ENCODE peak calls at places on chromosome 19, in nine cellular contexts. One of them, this sample, is unnamed.

GRCh38 chr19:50414850-50415660 is 3.7 kb upstream of the SPIB start:
- DNase-seq in lower lobe of right lung: peak
- DNase-seq in A673: peak
- DNase-seq in AG04450: peak
- DNase-seq in dorsolateral prefrontal cortex: peak
- DNase-seq in mesendoderm: peak
- DNase-seq in cardiac fibroblast: peak
- DNase-seq in fibroblast of lung: peak
- DNase-seq in right atrium auricular region: peak
- DNase-seq in this sample: peak

GRCh38 chr19:39428309-39429112 is 7.2 kb downstream of the RPS16 start:
- DNase-seq in lower lobe of right lung: peak
- DNase-seq in A673: no peak
- DNase-seq in AG04450: peak
- DNase-seq in dorsolateral prefrontal cortex: no peak
- DNase-seq in mesendoderm: peak
- DNase-seq in cardiac fibroblast: peak
- DNase-seq in fibroblast of lung: peak
- DNase-seq in right atrium auricular region: no peak
- DNase-seq in this sample: no peak

GRCh38 chr19:12873891-12874745 is 7.1 kb downstream of the DNASE2 start:
- DNase-seq in lower lobe of right lung: no peak
- DNase-seq in A673: no peak
- DNase-seq in AG04450: no peak
- DNase-seq in dorsolateral prefrontal cortex: no peak
- DNase-seq in mesendoderm: no peak
- DNase-seq in cardiac fibroblast: no peak
- DNase-seq in fibroblast of lung: no peak
- DNase-seq in right atrium auricular region: no peak
- DNase-seq in this sample: no peak

GRCh38 chr19:30228113-30228725 is 144.0 kb upstream of the ZNF536 start:
- DNase-seq in lower lobe of right lung: no peak
- DNase-seq in A673: peak
- DNase-seq in AG04450: no peak
- DNase-seq in dorsolateral prefrontal cortex: no peak
- DNase-seq in mesendoderm: peak
- DNase-seq in cardiac fibroblast: no peak
- DNase-seq in fibroblast of lung: no peak
- DNase-seq in right atrium auricular region: no peak
- DNase-seq in this sample: no peak

GRCh38 chr19:4768934-4769777 is 22.4 kb upstream of the FEM1A start:
- DNase-seq in lower lobe of right lung: peak
- DNase-seq in A673: peak
- DNase-seq in AG04450: peak
- DNase-seq in dorsolateral prefrontal cortex: peak
- DNase-seq in mesendoderm: peak
- DNase-seq in cardiac fibroblast: peak
- DNase-seq in fibroblast of lung: peak
- DNase-seq in right atrium auricular region: peak
- DNase-seq in this sample: peak

GRCh38 chr19:45676851-45677263 is 8.8 kb downstream of the GIPR start:
- DNase-seq in lower lobe of right lung: peak
- DNase-seq in A673: no peak
- DNase-seq in AG04450: no peak
- DNase-seq in dorsolateral prefrontal cortex: no peak
- DNase-seq in mesendoderm: peak
- DNase-seq in cardiac fibroblast: no peak
- DNase-seq in fibroblast of lung: no peak
- DNase-seq in right atrium auricular region: no peak
- DNase-seq in this sample: no peak

GRCh38 chr19:40741527-40742390 is 8.5 kb downstream of the ACTMAP start:
- DNase-seq in lower lobe of right lung: no peak
- DNase-seq in A673: no peak
- DNase-seq in AG04450: no peak
- DNase-seq in dorsolateral prefrontal cortex: no peak
- DNase-seq in mesendoderm: peak
- DNase-seq in cardiac fibroblast: no peak
- DNase-seq in fibroblast of lung: no peak
- DNase-seq in right atrium auricular region: no peak
- DNase-seq in this sample: no peak

GRCh38 chr19:6739390-6739883 is at the start of gene TRIP10:
- DNase-seq in lower lobe of right lung: peak
- DNase-seq in A673: peak
- DNase-seq in AG04450: no peak
- DNase-seq in dorsolateral prefrontal cortex: peak
- DNase-seq in mesendoderm: peak
- DNase-seq in cardiac fibroblast: peak
- DNase-seq in fibroblast of lung: peak
- DNase-seq in right atrium auricular region: peak
- DNase-seq in this sample: peak

GRCh38 chr19:52297601-52298358 is 811 bp downstream of the ZNF480 start:
- DNase-seq in lower lobe of right lung: no peak
- DNase-seq in A673: peak
- DNase-seq in AG04450: no peak
- DNase-seq in dorsolateral prefrontal cortex: no peak
- DNase-seq in mesendoderm: no peak
- DNase-seq in cardiac fibroblast: no peak
- DNase-seq in fibroblast of lung: peak
- DNase-seq in right atrium auricular region: no peak
- DNase-seq in this sample: no peak

GRCh38 chr19:31350033-31350692 is 927 bp upstream of the TSHZ3 start:
- DNase-seq in lower lobe of right lung: no peak
- DNase-seq in A673: peak
- DNase-seq in AG04450: no peak
- DNase-seq in dorsolateral prefrontal cortex: no peak
- DNase-seq in mesendoderm: no peak
- DNase-seq in cardiac fibroblast: peak
- DNase-seq in fibroblast of lung: peak
- DNase-seq in right atrium auricular region: no peak
- DNase-seq in this sample: peak

GRCh38 chr19:7970716-7971448 is 27.4 kb upstream of the TIMM44 start:
- DNase-seq in lower lobe of right lung: peak
- DNase-seq in A673: peak
- DNase-seq in AG04450: no peak
- DNase-seq in dorsolateral prefrontal cortex: peak
- DNase-seq in mesendoderm: peak
- DNase-seq in cardiac fibroblast: peak
- DNase-seq in fibroblast of lung: peak
- DNase-seq in right atrium auricular region: no peak
- DNase-seq in this sample: peak

GRCh38 chr19:30512748-30513389 is 140.7 kb downstream of the ZNF536 start:
- DNase-seq in lower lobe of right lung: no peak
- DNase-seq in A673: peak
- DNase-seq in AG04450: no peak
- DNase-seq in dorsolateral prefrontal cortex: no peak
- DNase-seq in mesendoderm: no peak
- DNase-seq in cardiac fibroblast: no peak
- DNase-seq in fibroblast of lung: peak
- DNase-seq in right atrium auricular region: no peak
- DNase-seq in this sample: no peak

GRCh38 chr19:18230941-18231734 is 4.9 kb upstream of the PDE4C start:
- DNase-seq in lower lobe of right lung: no peak
- DNase-seq in A673: no peak
- DNase-seq in AG04450: no peak
- DNase-seq in dorsolateral prefrontal cortex: no peak
- DNase-seq in mesendoderm: no peak
- DNase-seq in cardiac fibroblast: no peak
- DNase-seq in fibroblast of lung: no peak
- DNase-seq in right atrium auricular region: no peak
- DNase-seq in this sample: no peak
- H3K4me3 ChIP-seq in lower lobe of right lung: no peak
- H3K4me3 ChIP-seq in A673: no peak
- H3K4me3 ChIP-seq in AG04450: no peak
- H3K4me3 ChIP-seq in dorsolateral prefrontal cortex: no peak
- H3K4me3 ChIP-seq in mesendoderm: no peak
- H3K4me3 ChIP-seq in cardiac fibroblast: no peak
- H3K4me3 ChIP-seq in fibroblast of lung: no peak
- H3K4me3 ChIP-seq in right atrium auricular region: no peak
- H3K4me3 ChIP-seq in this sample: no peak

GRCh38 chr19:33047422-33047821 is 17.3 kb downstream of the RHPN2 start:
- DNase-seq in lower lobe of right lung: peak
- DNase-seq in A673: no peak
- DNase-seq in AG04450: no peak
- DNase-seq in dorsolateral prefrontal cortex: no peak
- DNase-seq in mesendoderm: peak
- DNase-seq in cardiac fibroblast: no peak
- DNase-seq in fibroblast of lung: no peak
- DNase-seq in right atrium auricular region: no peak
- DNase-seq in this sample: peak
- H3K4me3 ChIP-seq in lower lobe of right lung: no peak
- H3K4me3 ChIP-seq in A673: no peak
- H3K4me3 ChIP-seq in AG04450: no peak
- H3K4me3 ChIP-seq in dorsolateral prefrontal cortex: no peak
- H3K4me3 ChIP-seq in mesendoderm: no peak
- H3K4me3 ChIP-seq in cardiac fibroblast: no peak
- H3K4me3 ChIP-seq in fibroblast of lung: no peak
- H3K4me3 ChIP-seq in right atrium auricular region: no peak
- H3K4me3 ChIP-seq in this sample: no peak

GRCh38 chr19:47487551-47488515 is 3.8 kb upstream of the KPTN start:
- DNase-seq in lower lobe of right lung: peak
- DNase-seq in A673: no peak
- DNase-seq in AG04450: no peak
- DNase-seq in dorsolateral prefrontal cortex: no peak
- DNase-seq in mesendoderm: no peak
- DNase-seq in cardiac fibroblast: no peak
- DNase-seq in fibroblast of lung: no peak
- DNase-seq in right atrium auricular region: no peak
- DNase-seq in this sample: no peak

GRCh38 chr19:47483800-47484690 is at the start of gene KPTN:
- DNase-seq in lower lobe of right lung: peak
- DNase-seq in A673: peak
- DNase-seq in AG04450: peak
- DNase-seq in dorsolateral prefrontal cortex: peak
- DNase-seq in mesendoderm: peak
- DNase-seq in cardiac fibroblast: peak
- DNase-seq in fibroblast of lung: peak
- DNase-seq in right atrium auricular region: peak
- DNase-seq in this sample: peak

GRCh38 chr19:47483200-47483599 is 819 bp downstream of the KPTN start:
- DNase-seq in lower lobe of right lung: no peak
- DNase-seq in A673: no peak
- DNase-seq in AG04450: no peak
- DNase-seq in dorsolateral prefrontal cortex: no peak
- DNase-seq in mesendoderm: no peak
- DNase-seq in cardiac fibroblast: no peak
- DNase-seq in fibroblast of lung: no peak
- DNase-seq in right atrium auricular region: no peak
- DNase-seq in this sample: no peak

GRCh38 chr19:47486900-47487299 is 2.9 kb upstream of the KPTN start:
- DNase-seq in lower lobe of right lung: no peak
- DNase-seq in A673: no peak
- DNase-seq in AG04450: no peak
- DNase-seq in dorsolateral prefrontal cortex: no peak
- DNase-seq in mesendoderm: no peak
- DNase-seq in cardiac fibroblast: no peak
- DNase-seq in fibroblast of lung: no peak
- DNase-seq in right atrium auricular region: no peak
- DNase-seq in this sample: no peak

GRCh38 chr19:47485210-47485609 is 1.2 kb upstream of the KPTN start:
- DNase-seq in lower lobe of right lung: no peak
- DNase-seq in A673: no peak
- DNase-seq in AG04450: no peak
- DNase-seq in dorsolateral prefrontal cortex: no peak
- DNase-seq in mesendoderm: no peak
- DNase-seq in cardiac fibroblast: no peak
- DNase-seq in fibroblast of lung: no peak
- DNase-seq in right atrium auricular region: no peak
- DNase-seq in this sample: no peak
- H3K4me3 ChIP-seq in lower lobe of right lung: peak
- H3K4me3 ChIP-seq in A673: peak
- H3K4me3 ChIP-seq in AG04450: no peak
- H3K4me3 ChIP-seq in dorsolateral prefrontal cortex: peak
- H3K4me3 ChIP-seq in mesendoderm: no peak
- H3K4me3 ChIP-seq in cardiac fibroblast: no peak
- H3K4me3 ChIP-seq in fibroblast of lung: no peak
- H3K4me3 ChIP-seq in right atrium auricular region: no peak
- H3K4me3 ChIP-seq in this sample: no peak

GRCh38 chr19:41998246-41999020 is 4.4 kb upstream of the ATP1A3 start:
- DNase-seq in lower lobe of right lung: no peak
- DNase-seq in A673: peak
- DNase-seq in AG04450: no peak
- DNase-seq in dorsolateral prefrontal cortex: no peak
- DNase-seq in mesendoderm: peak
- DNase-seq in cardiac fibroblast: peak
- DNase-seq in fibroblast of lung: peak
- DNase-seq in right atrium auricular region: no peak
- DNase-seq in this sample: no peak

GRCh38 chr19:41999071-41999877 is 5.2 kb upstream of the ATP1A3 start:
- DNase-seq in lower lobe of right lung: no peak
- DNase-seq in A673: peak
- DNase-seq in AG04450: no peak
- DNase-seq in dorsolateral prefrontal cortex: no peak
- DNase-seq in mesendoderm: peak
- DNase-seq in cardiac fibroblast: no peak
- DNase-seq in fibroblast of lung: no peak
- DNase-seq in right atrium auricular region: no peak
- DNase-seq in this sample: no peak

GRCh38 chr19:41997851-41998229 is 3.8 kb upstream of the ATP1A3 start:
- DNase-seq in lower lobe of right lung: no peak
- DNase-seq in A673: peak
- DNase-seq in AG04450: no peak
- DNase-seq in dorsolateral prefrontal cortex: peak
- DNase-seq in mesendoderm: no peak
- DNase-seq in cardiac fibroblast: no peak
- DNase-seq in fibroblast of lung: no peak
- DNase-seq in right atrium auricular region: no peak
- DNase-seq in this sample: no peak

GRCh38 chr19:41995959-41996797 is 2.1 kb upstream of the ATP1A3 start:
- DNase-seq in lower lobe of right lung: no peak
- DNase-seq in A673: peak
- DNase-seq in AG04450: no peak
- DNase-seq in dorsolateral prefrontal cortex: peak
- DNase-seq in mesendoderm: peak
- DNase-seq in cardiac fibroblast: no peak
- DNase-seq in fibroblast of lung: no peak
- DNase-seq in right atrium auricular region: no peak
- DNase-seq in this sample: no peak

DNA sequence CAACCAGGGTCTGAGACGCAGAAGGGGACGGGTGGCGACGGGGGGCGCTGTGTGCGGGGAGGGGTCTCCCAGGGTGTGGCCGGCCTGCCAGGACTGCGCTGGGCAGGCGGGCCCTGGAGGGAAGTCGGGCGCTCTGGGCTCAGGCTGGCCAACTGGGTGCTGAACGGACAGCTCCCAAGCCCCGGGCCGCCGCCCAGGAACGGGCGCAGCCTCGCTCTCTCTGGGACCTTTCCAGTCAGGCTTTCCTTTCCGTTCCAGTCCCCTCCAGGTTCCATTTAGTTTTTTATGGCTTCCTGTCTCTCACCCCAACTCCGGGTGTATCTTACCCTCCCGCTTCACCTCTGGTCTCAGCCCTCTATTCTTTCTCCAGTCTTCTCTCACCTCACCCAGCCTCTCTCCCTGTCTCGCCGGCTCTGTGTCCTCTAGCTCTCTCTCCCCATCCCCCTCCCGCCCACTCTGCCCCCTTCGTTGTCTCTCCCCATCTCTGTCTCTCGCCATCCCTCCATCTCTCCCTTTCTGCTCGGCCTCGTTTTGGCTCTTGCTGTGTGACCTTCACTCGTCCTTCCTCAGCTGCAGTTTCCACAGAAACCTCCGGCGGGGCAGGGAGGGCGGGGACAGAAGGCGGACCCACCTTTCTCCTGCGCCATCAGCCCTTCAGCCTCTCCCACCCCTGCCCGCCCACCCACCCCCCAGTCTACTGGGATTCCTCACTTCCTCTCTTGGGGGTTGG is 3.3 kb upstream of the ATP1A3 start:
- DNase-seq in lower lobe of right lung: no peak
- DNase-seq in A673: peak
- DNase-seq in AG04450: no peak
- DNase-seq in dorsolateral prefrontal cortex: no peak
- DNase-seq in mesendoderm: peak
- DNase-seq in cardiac fibroblast: peak
- DNase-seq in fibroblast of lung: peak
- DNase-seq in right atrium auricular region: no peak
- DNase-seq in this sample: peak
- H3K4me3 ChIP-seq in lower lobe of right lung: no peak
- H3K4me3 ChIP-seq in A673: no peak
- H3K4me3 ChIP-seq in AG04450: no peak
- H3K4me3 ChIP-seq in dorsolateral prefrontal cortex: peak
- H3K4me3 ChIP-seq in mesendoderm: no peak
- H3K4me3 ChIP-seq in cardiac fibroblast: no peak
- H3K4me3 ChIP-seq in fibroblast of lung: no peak
- H3K4me3 ChIP-seq in right atrium auricular region: no peak
- H3K4me3 ChIP-seq in this sample: no peak

This sample was measured in pancreas.